ENCODE peak calls at places on chromosome 12, in ten cellular contexts. T is astrocyte, R is thoracic aorta, Z is AG04449, J is keratinocyte, E is OCI-LY7, B is cardiac fibroblast, W is dorsolateral prefrontal cortex, O is stomach, Y is lung. Q is an unnamed sample.

GRCh38 chr12:49364989-49365388 is 2.3 kb upstream of the SPATS2 start:
- DNase-seq in T (peak; percentile 82), R (no peak), Z (no peak), J (no peak), E (no peak), B (peak; percentile 91), W (no peak), O (no peak), Y (no peak), Q (no peak)

GRCh38 chr12:10722502-10722904 is 620 bp downstream of the YBX3 start:
- DNase-seq in T (peak; percentile 47), R (peak; percentile 12), Z (no peak), J (no peak), E (peak; percentile 75), B (peak; percentile 71), W (no peak), O (peak; percentile 43), Y (peak; percentile 34), Q (no peak)

GRCh38 chr12:48765753-48766162 is 23.1 kb downstream of the ADCY6 start:
- DNase-seq in T (no peak), R (no peak), Z (no peak), J (no peak), E (no peak), B (peak; percentile 29), W (no peak), O (no peak), Y (no peak), Q (no peak)

GRCh38 chr12:120972870-120973543 is 5.3 kb upstream of the HNF1A start:
- DNase-seq in T (peak; percentile 19), R (no peak), Z (no peak), J (no peak), E (no peak), B (no peak), W (no peak), O (no peak), Y (peak; percentile 49), Q (no peak)

GRCh38 chr12:121804417-121805111 is 755 bp downstream of the SETD1B start:
- DNase-seq in T (no peak), R (no peak), Z (no peak), J (no peak), E (peak; percentile 57), B (peak; percentile 37), W (no peak), O (no peak), Y (peak; percentile 44), Q (no peak)

GRCh38 chr12:20395791-20396550 is 27.6 kb downstream of the PDE3A start:
- DNase-seq in T (no peak), R (no peak), Z (no peak), J (no peak), E (no peak), B (no peak), W (no peak), O (no peak), Y (no peak), Q (no peak)

GRCh38 chr12:107760207-107760816 is 625 bp downstream of the PRDM4 start:
- DNase-seq in T (no peak), R (no peak), Z (no peak), J (no peak), E (peak; percentile 55), B (peak; percentile 12), W (no peak), O (no peak), Y (peak; percentile 32), Q (no peak)

GRCh38 chr12:52004042-52004648 is 2.6 kb upstream of the TAMALIN start:
- DNase-seq in T (peak; percentile 20), R (no peak), Z (no peak), J (no peak), E (no peak), B (peak; percentile 62), W (peak; percentile 79), O (peak; percentile 68), Y (no peak), Q (no peak)

GRCh38 chr12:52212701-52213540 is 20.1 kb upstream of the KRT7 start:
- DNase-seq in T (no peak), R (no peak), Z (no peak), J (no peak), E (no peak), B (no peak), W (peak; percentile 19), O (no peak), Y (no peak), Q (no peak)

GRCh38 chr12:4276524-4277204 is 3.1 kb downstream of the CCND2 start:
- DNase-seq in T (peak; percentile 65), R (peak; percentile 74), Z (peak; percentile 7), J (peak; percentile 72), E (peak; percentile 81), B (peak; percentile 94), W (peak; percentile 78), O (peak; percentile 77), Y (peak; percentile 93), Q (peak; percentile 74)

GRCh38 chr12:12491634-12492033 is 71.0 kb downstream of the DUSP16 start:
- DNase-seq in T (no peak), R (no peak), Z (no peak), J (no peak), E (no peak), B (no peak), W (no peak), O (no peak), Y (no peak), Q (no peak)

GRCh38 chr12:104063712-104064030 is 660 bp upstream of the HCFC2 start:
- DNase-seq in T (peak; percentile 53), R (no peak), Z (no peak), J (no peak), E (no peak), B (peak; percentile 52), W (no peak), O (no peak), Y (no peak), Q (no peak)

GRCh38 chr12:122182887-122183587 is at the start of gene LRRC43:
- DNase-seq in T (peak; percentile 16), R (no peak), Z (no peak), J (no peak), E (no peak), B (peak; percentile 21), W (no peak), O (peak; percentile 56), Y (no peak), Q (no peak)

GRCh38 chr12:30753761-30754382 is 879 bp downstream of the CAPRIN2 start:
- DNase-seq in T (peak; percentile 41), R (no peak), Z (no peak), J (no peak), E (peak; percentile 44), B (peak; percentile 49), W (no peak), O (no peak), Y (no peak), Q (no peak)

GRCh38 chr12:120264511-120265202 is 873 bp downstream of the PXN start:
- DNase-seq in T (no peak), R (no peak), Z (no peak), J (peak; percentile 92), E (no peak), B (no peak), W (no peak), O (no peak), Y (no peak), Q (no peak)

GRCh38 chr12:53345486-53346195 is 9.5 kb upstream of the SP7 start:
- DNase-seq in T (no peak), R (no peak), Z (no peak), J (no peak), E (no peak), B (peak; percentile 64), W (no peak), O (peak; percentile 30), Y (no peak), Q (no peak)
- H3K4me3 ChIP-seq in T (no peak overlapping the region), R (peak overlapping the region; percentile 97), Z (peak overlapping the region; percentile 70), J (no peak overlapping the region), E (peak overlapping the region; percentile 65), B (peak overlapping the region; percentile 59), W (peak overlapping the region; percentile 89), O (peak overlapping the region; percentile 66), Y (no peak overlapping the region), Q (peak overlapping the region; percentile 56)

GRCh38 chr12:16075887-16076286 is 164.8 kb downstream of the DERA start:
- DNase-seq in T (no peak), R (no peak), Z (no peak), J (no peak), E (no peak), B (no peak), W (no peak), O (no peak), Y (no peak), Q (no peak)

GRCh38 chr12:16076970-16077527 is 165.9 kb downstream of the DERA start:
- DNase-seq in T (no peak), R (no peak), Z (no peak), J (no peak), E (no peak), B (no peak), W (no peak), O (no peak), Y (no peak), Q (no peak)

GRCh38 chr12:16076553-16076952 is 165.4 kb downstream of the DERA start:
- DNase-seq in T (no peak), R (no peak), Z (no peak), J (no peak), E (peak; percentile 55), B (peak; percentile 48), W (no peak), O (no peak), Y (no peak), Q (peak; percentile 7)
- TF ChIP-seq CTCF in T (peak; percentile 5), R (no peak), Z (peak; percentile 36), J (peak; percentile 60), E (peak; percentile 71), B (peak; percentile 37), W (no peak), O (no peak), Y (no peak), Q (peak; percentile 30)

GRCh38 chr12:45648070-45648469 is 81.4 kb upstream of the ARID2 start:
- DNase-seq in T (no peak), R (no peak), Z (no peak), J (no peak), E (no peak), B (no peak), W (peak; percentile 28), O (peak; percentile 46), Y (no peak), Q (no peak)

GRCh38 chr12:45646851-45647581 is 82.5 kb upstream of the ARID2 start:
- DNase-seq in T (no peak), R (no peak), Z (no peak), J (no peak), E (no peak), B (no peak), W (no peak), O (no peak), Y (no peak), Q (no peak)

GRCh38 chr12:45644521-45644920 is 85.0 kb upstream of the ARID2 start:
- DNase-seq in T (no peak), R (no peak), Z (no peak), J (peak; percentile 85), E (peak; percentile 13), B (peak; percentile 75), W (no peak), O (no peak), Y (no peak), Q (peak; percentile 51)
- H3K4me3 ChIP-seq in T (no peak overlapping the region), R (no peak overlapping the region), Z (no peak overlapping the region), J (no peak overlapping the region), E (no peak overlapping the region), B (no peak overlapping the region), W (no peak overlapping the region), O (no peak overlapping the region), Y (no peak overlapping the region), Q (no peak overlapping the region)

DNA sequence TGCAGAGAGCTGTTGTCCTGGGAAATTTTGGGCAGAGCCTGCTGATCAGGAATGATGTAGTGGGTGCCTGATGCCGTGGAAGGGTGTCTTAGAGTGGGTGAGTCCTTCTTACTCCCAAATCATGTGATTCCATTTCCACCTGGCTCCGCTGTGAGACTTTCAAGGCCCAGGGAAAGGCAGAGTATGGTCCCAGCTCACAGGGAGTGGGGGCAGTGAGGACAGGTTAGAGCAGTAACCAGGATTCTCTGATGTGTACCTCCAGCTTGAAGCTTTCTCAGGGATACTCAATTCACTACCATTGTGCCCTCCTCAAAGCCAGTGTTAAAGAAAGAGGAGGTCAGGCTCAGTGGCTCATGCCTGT is 12.9 kb upstream of the IQSEC3 start:
- DNase-seq in T (no peak), R (no peak), Z (no peak), J (no peak), E (no peak), B (no peak), W (no peak), O (no peak), Y (no peak), Q (no peak)
- TF ChIP-seq CTCF in T (no peak), R (no peak), Z (no peak), J (no peak), E (no peak), B (no peak), W (no peak), O (no peak), Y (no peak), Q (no peak)